ENCODE peak calls at places on chromosomes 11 and 22, in six cellular contexts. One of them, this sample, is unnamed.

GRCh38 chr11:34654491-34655334 is 33.8 kb downstream of the EHF start:
- DNase-seq in GM23338: peak; percentile 70
- DNase-seq in progenitor cell of endocrine pancreas: no peak
- DNase-seq in OCI-LY7: no peak
- DNase-seq in RWPE1: no peak
- DNase-seq in Caco-2: peak; percentile 82
- DNase-seq in this sample: no peak

GRCh38 chr11:71477637-71478011 is 24.6 kb downstream of the NADSYN1 start:
- DNase-seq in OCI-LY7: no peak
- DNase-seq in progenitor cell of endocrine pancreas: no peak
- DNase-seq in GM23338: peak; percentile 60
- DNase-seq in Caco-2: no peak
- DNase-seq in RWPE1: no peak
- DNase-seq in this sample: no peak

GRCh38 chr11:112583246-112583893 is 322.7 kb upstream of the PLET1 start:
- DNase-seq in Caco-2: no peak
- DNase-seq in progenitor cell of endocrine pancreas: no peak
- DNase-seq in OCI-LY7: no peak
- DNase-seq in RWPE1: no peak
- DNase-seq in GM23338: no peak
- DNase-seq in this sample: peak; percentile 55

GRCh38 chr11:45994421-45995341 is 72.2 kb downstream of the LARGE2 start:
- DNase-seq in GM23338: peak; percentile 83
- DNase-seq in Caco-2: no peak
- DNase-seq in RWPE1: no peak
- DNase-seq in progenitor cell of endocrine pancreas: no peak
- DNase-seq in OCI-LY7: no peak
- DNase-seq in this sample: no peak

GRCh38 chr11:94794287-94795168 is 26.4 kb downstream of the AMOTL1 start:
- DNase-seq in OCI-LY7: no peak
- DNase-seq in GM23338: no peak
- DNase-seq in Caco-2: no peak
- DNase-seq in RWPE1: peak; percentile 74
- DNase-seq in progenitor cell of endocrine pancreas: no peak
- DNase-seq in this sample: no peak

GRCh38 chr11:17988465-17988864 is 24.4 kb downstream of the SERGEF start:
- DNase-seq in Caco-2: no peak
- DNase-seq in OCI-LY7: peak; percentile 28
- DNase-seq in progenitor cell of endocrine pancreas: no peak
- DNase-seq in GM23338: no peak
- DNase-seq in RWPE1: no peak
- DNase-seq in this sample: no peak

GRCh38 chr22:22565991-22566390 is 6.9 kb upstream of the PRAME start:
- DNase-seq in OCI-LY7: no peak
- DNase-seq in progenitor cell of endocrine pancreas: no peak
- DNase-seq in RWPE1: peak; percentile 17
- DNase-seq in Caco-2: no peak
- DNase-seq in GM23338: no peak
- DNase-seq in this sample: no peak

GRCh38 chr11:47551086-47551485 is 1.8 kb downstream of the CELF1 start:
- DNase-seq in OCI-LY7: peak; percentile 71
- DNase-seq in GM23338: peak; percentile 62
- DNase-seq in RWPE1: no peak
- DNase-seq in Caco-2: no peak
- DNase-seq in progenitor cell of endocrine pancreas: no peak
- DNase-seq in this sample: peak; percentile 47

GRCh38 chr11:118892515-118892914 is 8.8 kb downstream of the CXCR5 start:
- DNase-seq in progenitor cell of endocrine pancreas: no peak
- DNase-seq in RWPE1: no peak
- DNase-seq in GM23338: no peak
- DNase-seq in Caco-2: peak; percentile 42
- DNase-seq in OCI-LY7: peak; percentile 93
- DNase-seq in this sample: peak; percentile 50

GRCh38 chr11:78420796-78421209 is 3.2 kb upstream of the GAB2 start:
- DNase-seq in Caco-2: no peak
- DNase-seq in progenitor cell of endocrine pancreas: no peak
- DNase-seq in RWPE1: no peak
- DNase-seq in OCI-LY7: no peak
- DNase-seq in GM23338: no peak
- DNase-seq in this sample: peak; percentile 44

DNA sequence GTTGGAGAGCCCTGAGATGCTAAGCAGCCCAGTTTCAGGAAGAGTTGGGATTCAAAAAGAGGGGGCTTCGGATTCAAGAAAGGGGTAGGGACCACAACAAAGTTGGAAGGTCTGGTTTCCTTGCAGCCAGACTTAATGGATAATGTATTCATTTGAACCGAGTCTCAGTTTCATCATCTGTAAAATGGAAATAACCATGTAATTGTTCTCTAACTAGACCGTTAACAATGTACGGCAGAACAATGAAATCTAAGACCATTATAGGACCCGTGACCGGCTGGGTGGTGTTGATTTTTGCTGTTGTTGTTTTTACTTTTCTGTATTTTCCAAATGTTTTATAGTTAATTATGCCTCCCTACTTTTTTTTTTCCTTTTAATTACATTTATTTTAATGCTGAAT is 6.4 kb upstream of the MRPL48 start:
- DNase-seq in Caco-2: no peak
- DNase-seq in progenitor cell of endocrine pancreas: no peak
- DNase-seq in RWPE1: no peak
- DNase-seq in GM23338: no peak
- DNase-seq in OCI-LY7: no peak
- DNase-seq in this sample: no peak
- TF ChIP-seq CTCF in Caco-2: no peak
- TF ChIP-seq CTCF in progenitor cell of endocrine pancreas: no peak
- TF ChIP-seq CTCF in RWPE1: no peak
- TF ChIP-seq CTCF in GM23338: no peak
- TF ChIP-seq CTCF in OCI-LY7: no peak
- TF ChIP-seq CTCF in this sample: no peak

GRCh38 chr11:20067665-20068064 is 92.6 kb downstream of the DBX1 start:
- DNase-seq in RWPE1: no peak
- DNase-seq in OCI-LY7: no peak
- DNase-seq in Caco-2: no peak
- DNase-seq in GM23338: no peak
- DNase-seq in progenitor cell of endocrine pancreas: no peak
- DNase-seq in this sample: no peak

GRCh38 chr11:20068691-20069090 is 91.6 kb downstream of the DBX1 start:
- DNase-seq in GM23338: no peak
- DNase-seq in progenitor cell of endocrine pancreas: no peak
- DNase-seq in OCI-LY7: no peak
- DNase-seq in RWPE1: no peak
- DNase-seq in Caco-2: no peak
- DNase-seq in this sample: no peak

GRCh38 chr11:20065040-20065805 is 95.1 kb downstream of the DBX1 start:
- DNase-seq in GM23338: peak; percentile 71
- DNase-seq in RWPE1: no peak
- DNase-seq in OCI-LY7: no peak
- DNase-seq in progenitor cell of endocrine pancreas: no peak
- DNase-seq in Caco-2: no peak
- DNase-seq in this sample: no peak

GRCh38 chr11:20066013-20066782 is 94.1 kb downstream of the DBX1 start:
- DNase-seq in Caco-2: no peak
- DNase-seq in RWPE1: no peak
- DNase-seq in progenitor cell of endocrine pancreas: no peak
- DNase-seq in GM23338: no peak
- DNase-seq in OCI-LY7: no peak
- DNase-seq in this sample: no peak

DNA sequence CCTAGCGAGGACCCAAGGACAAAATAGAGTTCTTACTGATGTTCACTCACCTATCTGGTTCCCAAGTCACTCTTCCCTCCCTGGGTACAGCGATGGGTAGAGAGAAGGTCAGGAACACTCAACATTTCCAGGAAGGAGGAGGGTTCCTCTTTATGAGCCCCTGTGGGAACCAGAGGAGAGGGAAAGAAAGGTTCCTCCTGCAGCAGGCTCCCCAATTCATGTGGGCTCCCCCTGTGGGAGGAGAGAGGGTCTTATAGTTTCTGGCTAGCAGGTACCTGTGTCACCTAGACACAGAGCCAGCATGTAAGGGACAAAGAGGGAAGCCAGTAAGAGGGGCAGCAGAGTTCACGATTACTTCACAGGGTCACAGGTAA is 93.5 kb downstream of the DBX1 start:
- DNase-seq in RWPE1: no peak
- DNase-seq in progenitor cell of endocrine pancreas: no peak
- DNase-seq in Caco-2: no peak
- DNase-seq in GM23338: peak; percentile 48
- DNase-seq in OCI-LY7: no peak
- DNase-seq in this sample: no peak
- TF ChIP-seq CTCF in RWPE1: no peak
- TF ChIP-seq CTCF in progenitor cell of endocrine pancreas: no peak
- TF ChIP-seq CTCF in Caco-2: no peak
- TF ChIP-seq CTCF in GM23338: peak; percentile 26
- TF ChIP-seq CTCF in OCI-LY7: no peak
- TF ChIP-seq CTCF in this sample: no peak

GRCh38 chr22:31399211-31400022 is at the start of gene DRG1:
- DNase-seq in Caco-2: peak; percentile 97
- DNase-seq in RWPE1: peak; percentile 94
- DNase-seq in OCI-LY7: peak; percentile 97
- DNase-seq in GM23338: peak; percentile 96
- DNase-seq in progenitor cell of endocrine pancreas: peak; percentile 98
- DNase-seq in this sample: peak; percentile 99
- TF ChIP-seq CTCF in Caco-2: no peak
- TF ChIP-seq CTCF in RWPE1: no peak
- TF ChIP-seq CTCF in OCI-LY7: no peak
- TF ChIP-seq CTCF in GM23338: no peak
- TF ChIP-seq CTCF in progenitor cell of endocrine pancreas: no peak
- TF ChIP-seq CTCF in this sample: no peak

GRCh38 chr22:20583471-20583922 is 76.1 kb downstream of the MED15 start:
- DNase-seq in progenitor cell of endocrine pancreas: no peak
- DNase-seq in GM23338: peak; percentile 66
- DNase-seq in RWPE1: no peak
- DNase-seq in Caco-2: peak; percentile 33
- DNase-seq in OCI-LY7: no peak
- DNase-seq in this sample: no peak
- TF ChIP-seq CTCF in progenitor cell of endocrine pancreas: peak; percentile 16
- TF ChIP-seq CTCF in GM23338: peak; percentile 46
- TF ChIP-seq CTCF in RWPE1: no peak
- TF ChIP-seq CTCF in Caco-2: no peak
- TF ChIP-seq CTCF in OCI-LY7: peak; percentile 62
- TF ChIP-seq CTCF in this sample: peak; percentile 28

DNA sequence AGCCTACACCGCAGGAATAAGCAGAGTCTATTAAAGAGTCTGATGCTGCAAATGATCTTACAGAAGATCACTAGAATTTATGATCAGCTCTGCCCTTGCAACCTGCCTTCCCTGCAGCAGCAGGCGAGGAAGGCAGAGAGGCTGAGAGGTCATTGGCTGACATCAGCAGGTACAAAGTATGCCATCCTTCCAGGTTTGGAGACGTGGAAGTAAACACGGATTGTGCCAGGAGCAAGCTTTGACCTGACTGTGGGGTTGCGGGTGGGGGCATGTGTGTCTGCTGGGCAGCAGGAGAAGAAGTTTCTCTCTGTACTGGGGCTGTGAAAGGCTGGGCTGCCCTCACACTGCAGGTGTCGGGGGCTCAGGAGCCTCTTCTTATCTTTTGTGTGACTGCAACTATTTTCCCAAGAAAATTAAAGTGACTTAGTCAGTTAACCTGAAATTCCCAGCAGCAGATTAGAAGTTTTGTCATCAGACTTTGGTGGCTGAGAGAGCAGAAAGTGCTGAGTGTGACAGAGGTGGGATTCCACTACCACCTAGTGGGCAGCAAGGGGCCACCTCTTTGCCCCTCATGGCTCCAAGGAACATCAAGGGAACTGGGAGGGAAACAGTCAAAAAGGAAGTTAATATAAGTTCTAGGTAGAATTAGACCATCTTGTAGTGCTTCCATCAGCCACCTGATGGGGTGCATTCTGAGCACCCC is 565.9 kb downstream of the ETS1 start:
- DNase-seq in OCI-LY7: no peak
- DNase-seq in Caco-2: no peak
- DNase-seq in progenitor cell of endocrine pancreas: no peak
- DNase-seq in RWPE1: no peak
- DNase-seq in GM23338: peak; percentile 56
- DNase-seq in this sample: no peak
- TF ChIP-seq CTCF in OCI-LY7: no peak
- TF ChIP-seq CTCF in Caco-2: peak; percentile 66
- TF ChIP-seq CTCF in progenitor cell of endocrine pancreas: peak; percentile 69
- TF ChIP-seq CTCF in RWPE1: no peak
- TF ChIP-seq CTCF in GM23338: peak; percentile 70
- TF ChIP-seq CTCF in this sample: no peak

GRCh38 chr11:69450064-69450856 is 31.2 kb upstream of the LINC01488 start:
- DNase-seq in Caco-2: no peak
- DNase-seq in GM23338: no peak
- DNase-seq in OCI-LY7: no peak
- DNase-seq in RWPE1: no peak
- DNase-seq in progenitor cell of endocrine pancreas: no peak
- DNase-seq in this sample: no peak

GRCh38 chr11:69448471-69449284 is 32.8 kb upstream of the LINC01488 start:
- DNase-seq in progenitor cell of endocrine pancreas: no peak
- DNase-seq in GM23338: no peak
- DNase-seq in RWPE1: no peak
- DNase-seq in Caco-2: no peak
- DNase-seq in OCI-LY7: no peak
- DNase-seq in this sample: no peak

GRCh38 chr11:69450857-69451220 is 30.6 kb upstream of the LINC01488 start:
- DNase-seq in Caco-2: no peak
- DNase-seq in progenitor cell of endocrine pancreas: no peak
- DNase-seq in RWPE1: no peak
- DNase-seq in OCI-LY7: no peak
- DNase-seq in GM23338: no peak
- DNase-seq in this sample: no peak

GRCh38 chr11:69447786-69448185 is 33.7 kb upstream of the LINC01488 start:
- DNase-seq in Caco-2: no peak
- DNase-seq in GM23338: no peak
- DNase-seq in RWPE1: peak; percentile 20
- DNase-seq in progenitor cell of endocrine pancreas: no peak
- DNase-seq in OCI-LY7: no peak
- DNase-seq in this sample: no peak

DNA sequence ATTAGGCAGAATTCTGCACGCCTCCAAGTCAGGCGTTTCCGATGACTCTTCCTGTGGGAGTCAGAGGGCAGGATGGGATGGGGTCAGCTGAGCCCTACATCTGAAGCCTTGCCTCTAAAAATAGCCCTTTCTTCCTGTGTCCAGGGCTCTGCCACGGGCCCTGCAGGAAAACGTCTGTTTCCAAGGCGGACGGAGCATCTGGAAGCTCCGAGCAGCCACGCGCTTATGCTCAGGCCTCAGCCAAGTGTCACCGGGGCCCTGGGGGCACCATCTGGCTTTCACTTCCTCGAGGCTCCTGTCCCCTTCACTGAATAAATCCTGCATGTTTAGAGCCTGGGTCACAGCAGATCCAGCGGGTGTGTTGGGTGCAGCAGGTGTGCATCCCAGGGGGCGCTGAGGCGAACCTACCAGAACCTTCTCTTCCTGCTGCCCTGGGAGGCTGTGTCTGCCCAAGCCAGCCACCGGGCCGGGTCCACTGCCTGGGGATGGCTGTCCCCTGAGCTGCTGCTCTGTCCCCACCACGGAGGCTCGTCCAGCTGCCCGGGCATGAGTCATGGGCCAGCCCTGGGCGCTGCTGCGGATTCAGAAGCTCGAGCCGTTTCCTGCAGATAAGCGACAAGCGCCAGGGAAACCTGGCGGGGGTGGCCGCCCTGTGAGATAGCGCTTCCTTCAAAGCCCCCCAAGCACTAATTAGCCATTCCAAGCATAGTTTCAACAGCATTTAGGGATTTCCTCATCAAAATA is 32.0 kb upstream of the LINC01488 start:
- DNase-seq in GM23338: no peak
- DNase-seq in OCI-LY7: no peak
- DNase-seq in Caco-2: no peak
- DNase-seq in progenitor cell of endocrine pancreas: no peak
- DNase-seq in RWPE1: no peak
- DNase-seq in this sample: no peak
- TF ChIP-seq CTCF in GM23338: no peak
- TF ChIP-seq CTCF in OCI-LY7: no peak
- TF ChIP-seq CTCF in Caco-2: no peak
- TF ChIP-seq CTCF in progenitor cell of endocrine pancreas: no peak
- TF ChIP-seq CTCF in RWPE1: no peak
- TF ChIP-seq CTCF in this sample: no peak